ENCODE peak calls at places on chromosomes 13 and 19, in six cellular contexts. I is upper lobe of right lung; G is nucleus accumbens; H is psoas muscle; U is stimulated activated CD8-positive, alpha-beta memory T cell treated with anti-CD3 and anti-CD28 coated beads, Interleukin-4, amount 100 ng/mL, for 48 hours; E is stimulated activated CD4-positive, alpha-beta T cell treated with anti-CD3 and anti-CD28 coated beads, TNF-alpha, amount 100 ng/mL, for 48 hours. B is an unnamed sample.

GRCh38 chr19:23851966-23852365 is 62.7 kb upstream of the ZNF726 start:
- DNase-seq in E (no peak), U (no peak), H (no peak), G (no peak), I (no peak), B (no peak)

GRCh38 chr19:35462476-35462953 is 14.5 kb downstream of the FFAR2 start:
- DNase-seq in H (no peak), G (no peak), E (no peak), U (peak), I (no peak), B (peak)

GRCh38 chr19:1045247-1045603 is 5.3 kb downstream of the ABCA7 start:
- DNase-seq in G (no peak), H (peak), U (peak), I (no peak), E (peak), B (no peak)

GRCh38 chr13:41075034-41075433 is 13.7 kb downstream of the WBP4 start:
- DNase-seq in U (no peak), E (no peak), H (peak), I (no peak), G (no peak), B (no peak)

GRCh38 chr19:48461982-48462655 is 6.7 kb downstream of the KCNJ14 start:
- DNase-seq in H (peak), I (peak), E (no peak), G (no peak), U (peak), B (no peak)

GRCh38 chr19:28619842-28620429 is 593.0 kb downstream of the UQCRFS1 start:
- DNase-seq in G (no peak), H (no peak), I (no peak), U (no peak), E (no peak), B (no peak)

GRCh38 chr19:46898731-46899130 is 37.9 kb downstream of the ARHGAP35 start:
- DNase-seq in H (no peak), I (no peak), G (peak), E (no peak), U (no peak), B (no peak)

GRCh38 chr19:46660008-46660517 is 919 bp downstream of the DACT3 start:
- DNase-seq in U (peak), E (no peak), H (no peak), I (no peak), G (no peak), B (no peak)

GRCh38 chr13:99086149-99086868 is 108.4 kb upstream of the DOCK9 start:
- DNase-seq in E (peak), G (no peak), U (peak), I (peak), H (peak), B (no peak)

GRCh38 chr13:22169473-22169872 is 498.6 kb downstream of the FGF9 start:
- DNase-seq in U (no peak), I (no peak), E (no peak), G (no peak), H (no peak), B (no peak)

GRCh38 chr13:25733061-25733491 is 318.7 kb downstream of the SHISA2 start:
- DNase-seq in I (no peak), G (no peak), H (no peak), E (no peak), U (no peak), B (no peak)

GRCh38 chr19:13668964-13669363 is 95.4 kb upstream of the MRI1 start:
- DNase-seq in E (no peak), I (no peak), U (no peak), G (no peak), H (no peak), B (no peak)

GRCh38 chr13:101575591-101575990 is 123.1 kb downstream of the ITGBL1 start:
- DNase-seq in U (no peak), I (no peak), G (no peak), E (no peak), H (no peak), B (no peak)

GRCh38 chr13:28541966-28542365 is 47.0 kb upstream of the FLT1 start:
- DNase-seq in H (no peak), E (no peak), I (no peak), U (no peak), G (no peak), B (no peak)

GRCh38 chr13:99057310-99057975 is 79.6 kb upstream of the DOCK9 start:
- DNase-seq in G (no peak), E (no peak), U (no peak), H (no peak), I (no peak), B (no peak)

B was measured in HL-60.